ENCODE peak calls at places on chromosomes 11 and 22, in five cellular contexts. One of them, this sample, is unnamed.

GRCh38 chr22:32698926-32699619 is 102.4 kb upstream of the TIMP3 start:
- DNase-seq in astrocyte of the spinal cord: no peak
- DNase-seq in BJ: no peak
- DNase-seq in spleen: no peak
- DNase-seq in dorsolateral prefrontal cortex: no peak
- DNase-seq in this sample: no peak

GRCh38 chr11:105799728-105800462 is 190.0 kb downstream of the GRIA4 start:
- DNase-seq in astrocyte of the spinal cord: no peak
- DNase-seq in BJ: no peak
- DNase-seq in spleen: no peak
- DNase-seq in dorsolateral prefrontal cortex: no peak
- DNase-seq in this sample: no peak

GRCh38 chr22:17948101-17948500 is 76.3 kb downstream of the MICAL3 start:
- DNase-seq in astrocyte of the spinal cord: no peak
- DNase-seq in BJ: no peak
- DNase-seq in spleen: no peak
- DNase-seq in dorsolateral prefrontal cortex: no peak
- DNase-seq in this sample: no peak

GRCh38 chr11:131486100-131486499 is 115.7 kb downstream of the NTM start:
- DNase-seq in astrocyte of the spinal cord: no peak
- DNase-seq in BJ: no peak
- DNase-seq in spleen: no peak
- DNase-seq in dorsolateral prefrontal cortex: peak; percentile 68
- DNase-seq in this sample: no peak

GRCh38 chr11:42311944-42312343 is 852.5 kb upstream of the LRRC4C start:
- DNase-seq in astrocyte of the spinal cord: no peak
- DNase-seq in BJ: no peak
- DNase-seq in spleen: no peak
- DNase-seq in dorsolateral prefrontal cortex: no peak
- DNase-seq in this sample: no peak

GRCh38 chr11:2215230-2215560 is 43.6 kb upstream of the TH start:
- DNase-seq in astrocyte of the spinal cord: no peak
- DNase-seq in BJ: no peak
- DNase-seq in spleen: no peak
- DNase-seq in dorsolateral prefrontal cortex: no peak
- DNase-seq in this sample: no peak

GRCh38 chr11:126734752-126735151 is 265.8 kb downstream of the KIRREL3 start:
- DNase-seq in astrocyte of the spinal cord: no peak
- DNase-seq in BJ: no peak
- DNase-seq in spleen: no peak
- DNase-seq in dorsolateral prefrontal cortex: no peak
- DNase-seq in this sample: no peak

GRCh38 chr11:86719781-86720463 is 47.5 kb upstream of the ME3 start:
- DNase-seq in astrocyte of the spinal cord: peak; percentile 81
- DNase-seq in BJ: no peak
- DNase-seq in spleen: no peak
- DNase-seq in dorsolateral prefrontal cortex: no peak
- DNase-seq in this sample: no peak

GRCh38 chr11:97937501-97937900 is 1083.2 kb upstream of the CNTN5 start:
- DNase-seq in astrocyte of the spinal cord: peak; percentile 12
- DNase-seq in BJ: no peak
- DNase-seq in spleen: no peak
- DNase-seq in dorsolateral prefrontal cortex: no peak
- DNase-seq in this sample: no peak

GRCh38 chr22:25085930-25086901 is 113.4 kb upstream of the CRYBB3 start:
- DNase-seq in astrocyte of the spinal cord: no peak
- DNase-seq in BJ: no peak
- DNase-seq in spleen: no peak
- DNase-seq in dorsolateral prefrontal cortex: no peak
- DNase-seq in this sample: no peak

GRCh38 chr11:75403037-75403436 is 3.7 kb downstream of the RPS3 start:
- DNase-seq in astrocyte of the spinal cord: no peak
- DNase-seq in BJ: no peak
- DNase-seq in spleen: no peak
- DNase-seq in dorsolateral prefrontal cortex: no peak
- DNase-seq in this sample: no peak

GRCh38 chr11:47248664-47249377 is at the start of gene ACP2:
- DNase-seq in astrocyte of the spinal cord: peak; percentile 90
- DNase-seq in BJ: no peak
- DNase-seq in spleen: peak; percentile 97
- DNase-seq in dorsolateral prefrontal cortex: peak; percentile 95
- DNase-seq in this sample: peak; percentile 72

GRCh38 chr22:44608606-44609226 is 93.3 kb upstream of the PRR5 start:
- DNase-seq in astrocyte of the spinal cord: no peak
- DNase-seq in BJ: no peak
- DNase-seq in spleen: no peak
- DNase-seq in dorsolateral prefrontal cortex: no peak
- DNase-seq in this sample: no peak

GRCh38 chr11:110478410-110478809 is 48.7 kb downstream of the FDX1 start:
- DNase-seq in astrocyte of the spinal cord: no peak
- DNase-seq in BJ: no peak
- DNase-seq in spleen: no peak
- DNase-seq in dorsolateral prefrontal cortex: no peak
- DNase-seq in this sample: no peak

GRCh38 chr11:73950869-73951710 is at the start of gene DNAJB13:
- DNase-seq in astrocyte of the spinal cord: peak; percentile 36
- DNase-seq in BJ: no peak
- DNase-seq in spleen: no peak
- DNase-seq in dorsolateral prefrontal cortex: peak; percentile 60
- DNase-seq in this sample: no peak

GRCh38 chr22:20117656-20118571 is 888 bp upstream of the TRMT2A start:
- DNase-seq in astrocyte of the spinal cord: no peak
- DNase-seq in BJ: no peak
- DNase-seq in spleen: peak; percentile 92
- DNase-seq in dorsolateral prefrontal cortex: no peak
- DNase-seq in this sample: no peak

GRCh38 chr11:84673753-84674152 is 953.4 kb downstream of the DLG2 start:
- DNase-seq in astrocyte of the spinal cord: peak; percentile 33
- DNase-seq in BJ: no peak
- DNase-seq in spleen: no peak
- DNase-seq in dorsolateral prefrontal cortex: no peak
- DNase-seq in this sample: no peak

GRCh38 chr22:19641254-19641982 is 72.9 kb upstream of the SEPTIN5 start:
- DNase-seq in astrocyte of the spinal cord: no peak
- DNase-seq in BJ: no peak
- DNase-seq in spleen: no peak
- DNase-seq in dorsolateral prefrontal cortex: no peak
- DNase-seq in this sample: no peak

GRCh38 chr11:69049490-69049867 is 747 bp downstream of the TPCN2 start:
- DNase-seq in astrocyte of the spinal cord: no peak
- DNase-seq in BJ: no peak
- DNase-seq in spleen: no peak
- DNase-seq in dorsolateral prefrontal cortex: no peak
- DNase-seq in this sample: no peak

GRCh38 chr22:50403701-50404101 is 60.6 kb downstream of the PPP6R2 start:
- DNase-seq in astrocyte of the spinal cord: no peak
- DNase-seq in BJ: no peak
- DNase-seq in spleen: peak; percentile 83
- DNase-seq in dorsolateral prefrontal cortex: peak; percentile 42
- DNase-seq in this sample: no peak

GRCh38 chr22:49733631-49734030 is 94.0 kb downstream of the BRD1 start:
- DNase-seq in astrocyte of the spinal cord: no peak
- DNase-seq in BJ: no peak
- DNase-seq in spleen: no peak
- DNase-seq in dorsolateral prefrontal cortex: no peak
- DNase-seq in this sample: no peak

GRCh38 chr11:101612481-101612880 is 28.7 kb upstream of the TRPC6 start:
- DNase-seq in astrocyte of the spinal cord: no peak
- DNase-seq in BJ: no peak
- DNase-seq in spleen: no peak
- DNase-seq in dorsolateral prefrontal cortex: no peak
- DNase-seq in this sample: no peak
- H3K4me3 ChIP-seq in astrocyte of the spinal cord: no peak overlapping the region
- H3K4me3 ChIP-seq in BJ: no peak overlapping the region
- H3K4me3 ChIP-seq in spleen: no peak overlapping the region
- H3K4me3 ChIP-seq in dorsolateral prefrontal cortex: no peak overlapping the region
- H3K4me3 ChIP-seq in this sample: no peak overlapping the region

GRCh38 chr11:123062892-123063395 is 1.0 kb upstream of the HSPA8 start:
- DNase-seq in astrocyte of the spinal cord: no peak
- DNase-seq in BJ: no peak
- DNase-seq in spleen: no peak
- DNase-seq in dorsolateral prefrontal cortex: no peak
- DNase-seq in this sample: peak; percentile 11
- H3K4me3 ChIP-seq in astrocyte of the spinal cord: peak overlapping the region; percentile 96
- H3K4me3 ChIP-seq in BJ: peak overlapping the region; percentile 85
- H3K4me3 ChIP-seq in spleen: peak overlapping the region; percentile 91
- H3K4me3 ChIP-seq in dorsolateral prefrontal cortex: peak overlapping the region; percentile 79
- H3K4me3 ChIP-seq in this sample: peak overlapping the region; percentile 95

GRCh38 chr22:27299181-27300085 is 502.1 kb downstream of the MN1 start:
- DNase-seq in astrocyte of the spinal cord: peak; percentile 26
- DNase-seq in BJ: no peak
- DNase-seq in spleen: no peak
- DNase-seq in dorsolateral prefrontal cortex: no peak
- DNase-seq in this sample: no peak
- H3K4me3 ChIP-seq in astrocyte of the spinal cord: peak overlapping the region; percentile 6
- H3K4me3 ChIP-seq in BJ: no peak overlapping the region
- H3K4me3 ChIP-seq in spleen: no peak overlapping the region
- H3K4me3 ChIP-seq in dorsolateral prefrontal cortex: peak overlapping the region; percentile 40
- H3K4me3 ChIP-seq in this sample: peak overlapping the region; percentile 34

GRCh38 chr22:42074846-42075245 is 798 bp downstream of the PHETA2 start:
- DNase-seq in astrocyte of the spinal cord: no peak
- DNase-seq in BJ: no peak
- DNase-seq in spleen: peak; percentile 34
- DNase-seq in dorsolateral prefrontal cortex: no peak
- DNase-seq in this sample: no peak
- H3K4me3 ChIP-seq in astrocyte of the spinal cord: peak overlapping the region; percentile 60
- H3K4me3 ChIP-seq in BJ: peak overlapping the region; percentile 82
- H3K4me3 ChIP-seq in spleen: peak overlapping the region; percentile 57
- H3K4me3 ChIP-seq in dorsolateral prefrontal cortex: peak overlapping the region; percentile 73
- H3K4me3 ChIP-seq in this sample: peak overlapping the region; percentile 68

GRCh38 chr11:58928082-58928574 is 11.2 kb upstream of the GLYATL1 start:
- DNase-seq in astrocyte of the spinal cord: no peak
- DNase-seq in BJ: no peak
- DNase-seq in spleen: no peak
- DNase-seq in dorsolateral prefrontal cortex: no peak
- DNase-seq in this sample: no peak
- H3K4me3 ChIP-seq in astrocyte of the spinal cord: peak overlapping the region; percentile 12
- H3K4me3 ChIP-seq in BJ: no peak overlapping the region
- H3K4me3 ChIP-seq in spleen: no peak overlapping the region
- H3K4me3 ChIP-seq in dorsolateral prefrontal cortex: no peak overlapping the region
- H3K4me3 ChIP-seq in this sample: no peak overlapping the region

GRCh38 chr11:107157146-107157808 is 139.0 kb upstream of the GUCY1A2 start:
- DNase-seq in astrocyte of the spinal cord: no peak
- DNase-seq in BJ: no peak
- DNase-seq in spleen: no peak
- DNase-seq in dorsolateral prefrontal cortex: no peak
- DNase-seq in this sample: no peak

GRCh38 chr11:107151158-107151557 is 132.9 kb upstream of the GUCY1A2 start:
- DNase-seq in astrocyte of the spinal cord: no peak
- DNase-seq in BJ: no peak
- DNase-seq in spleen: no peak
- DNase-seq in dorsolateral prefrontal cortex: no peak
- DNase-seq in this sample: no peak

DNA sequence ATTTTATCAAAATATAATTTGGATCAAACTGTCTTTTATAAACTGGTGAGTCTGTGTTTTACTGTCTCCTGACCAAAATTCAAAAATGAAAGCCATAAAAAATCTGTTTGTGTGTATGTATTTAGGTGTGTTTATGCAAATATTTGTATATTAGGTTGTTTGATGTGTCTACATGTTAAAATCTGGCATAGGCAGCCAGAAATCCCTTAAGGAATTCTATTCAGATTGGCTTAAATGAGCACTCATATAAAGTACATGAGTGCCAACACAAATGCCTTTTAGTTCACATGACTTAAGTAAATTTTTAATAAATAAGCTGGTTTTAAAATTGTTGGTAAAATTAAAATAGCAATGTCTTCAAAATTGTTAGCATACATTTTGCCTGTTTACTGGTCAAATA is 133.3 kb upstream of the GUCY1A2 start:
- DNase-seq in astrocyte of the spinal cord: no peak
- DNase-seq in BJ: no peak
- DNase-seq in spleen: no peak
- DNase-seq in dorsolateral prefrontal cortex: no peak
- DNase-seq in this sample: no peak
- H3K4me3 ChIP-seq in astrocyte of the spinal cord: no peak overlapping the region
- H3K4me3 ChIP-seq in BJ: no peak overlapping the region
- H3K4me3 ChIP-seq in spleen: no peak overlapping the region
- H3K4me3 ChIP-seq in dorsolateral prefrontal cortex: no peak overlapping the region
- H3K4me3 ChIP-seq in this sample: no peak overlapping the region

DNA sequence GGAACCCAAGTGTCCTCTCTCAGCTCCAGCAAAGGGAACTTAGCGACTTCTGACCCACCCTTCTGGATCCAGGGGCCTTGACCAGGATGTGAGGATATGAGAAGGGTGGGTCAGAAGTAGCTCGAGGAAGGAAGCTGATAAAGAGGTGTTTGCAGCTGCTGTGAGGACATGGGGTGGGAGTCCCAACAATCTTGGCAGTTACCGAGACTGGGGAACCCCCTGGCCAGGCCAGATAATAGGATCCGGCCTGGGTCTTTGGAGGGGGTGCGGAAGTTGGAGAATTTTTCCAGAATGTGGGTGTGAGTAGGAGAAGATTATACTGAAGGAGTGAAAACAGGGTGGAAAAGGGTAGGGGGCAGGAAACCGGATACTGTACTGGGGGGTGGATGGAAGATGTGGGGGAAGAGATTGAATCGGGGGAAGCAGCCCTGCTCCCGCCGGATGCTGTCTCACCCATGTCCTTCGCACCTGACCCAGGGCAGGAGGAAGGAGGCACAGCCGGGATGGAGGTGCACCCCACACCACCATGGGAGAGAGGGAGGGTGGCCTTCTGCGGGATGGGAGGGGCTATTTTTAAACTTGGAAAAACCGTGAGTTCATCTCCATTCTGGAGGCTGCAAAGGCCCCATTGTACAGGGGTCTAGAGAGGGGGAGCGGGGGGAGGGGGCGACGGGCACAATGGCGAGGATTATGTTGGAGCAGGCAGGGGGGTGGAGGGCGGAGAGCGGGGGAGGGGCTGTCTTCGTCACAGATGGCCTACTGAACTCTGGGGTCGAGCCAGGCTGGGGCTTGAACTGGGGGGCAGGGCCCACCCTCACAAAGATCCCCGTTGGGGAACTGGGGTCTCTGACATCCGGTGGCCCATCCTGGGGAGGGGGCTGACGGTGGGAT is 3.0 kb upstream of the MCAM start:
- DNase-seq in astrocyte of the spinal cord: no peak
- DNase-seq in BJ: no peak
- DNase-seq in spleen: no peak
- DNase-seq in dorsolateral prefrontal cortex: peak; percentile 83
- DNase-seq in this sample: no peak
- H3K4me3 ChIP-seq in astrocyte of the spinal cord: no peak overlapping the region
- H3K4me3 ChIP-seq in BJ: no peak overlapping the region
- H3K4me3 ChIP-seq in spleen: peak overlapping the region; percentile 52
- H3K4me3 ChIP-seq in dorsolateral prefrontal cortex: peak overlapping the region; percentile 67
- H3K4me3 ChIP-seq in this sample: no peak overlapping the region

This sample was measured in AG04450.